ENCODE peak calls at places on chromosomes 11 and 22, in seven cellular contexts. Q is Calu3; U is brain microvascular endothelial cell; F is LHCN-M2; O is nephron progenitor cell; H is T follicular helper cell; A is stimulated activated CD4-positive, alpha-beta T cell treated with anti-CD3 and anti-CD28 coated beads, TNF-alpha, amount 100 ng/mL, for 1 hour. J is an unnamed sample.

GRCh38 chr11:96187779-96188624 is 155.0 kb downstream of the MAML2 start:
- DNase-seq in A (no peak), U (peak), Q (no peak), F (peak), O (no peak), H (no peak), J (no peak)

GRCh38 chr22:28801845-28802594 is 1.7 kb upstream of the XBP1 start:
- DNase-seq in H (no peak), F (no peak), Q (peak), U (no peak), A (no peak), O (no peak), J (no peak)

GRCh38 chr11:114384487-114384886 is 15.8 kb downstream of the C11orf71 start:
- DNase-seq in U (no peak), H (no peak), F (no peak), A (no peak), O (no peak), Q (no peak), J (no peak)

GRCh38 chr11:74282863-74283484 is 28.5 kb downstream of the P4HA3 start:
- DNase-seq in U (no peak), Q (no peak), F (peak), O (no peak), H (no peak), A (no peak), J (no peak)

GRCh38 chr22:50706481-50707125 is 31.4 kb upstream of the ACR start:
- DNase-seq in Q (no peak), O (no peak), H (no peak), F (no peak), A (no peak), U (no peak), J (no peak)

GRCh38 chr22:41445171-41446056 is 1.2 kb downstream of the TOB2 start:
- DNase-seq in H (no peak), Q (no peak), U (no peak), F (peak), A (no peak), O (peak), J (no peak)

GRCh38 chr22:41917906-41918791 is 3.3 kb upstream of the SHISA8 start:
- DNase-seq in Q (peak), A (no peak), O (no peak), H (no peak), F (peak), U (peak), J (no peak)

GRCh38 chr22:42919199-42919598 is 62.1 kb upstream of the ARFGAP3 start:
- DNase-seq in Q (no peak), O (no peak), U (no peak), F (peak), H (no peak), A (no peak), J (no peak)

GRCh38 chr11:67463680-67464410 is 5.2 kb downstream of the TMEM134 start:
- DNase-seq in O (no peak), A (no peak), U (peak), F (peak), H (no peak), Q (peak), J (no peak)

GRCh38 chr11:121762820-121763219 is 310.1 kb upstream of the SORL1-AS1 start:
- DNase-seq in H (no peak), F (peak), O (no peak), Q (no peak), U (peak), A (no peak), J (no peak)

J was measured in activated CD4-positive, CD25-positive, alpha-beta regulatory T cell.